ENCODE peak calls at places on chromosomes 4 and X, in seven cellular contexts. One of them, this sample, is unnamed.
A peak's percentile ranks its signal among the peaks of the same experiment; 100 is the strongest.

GRCh38 chrX:154376768-154377167 is 2.3 kb upstream of the EMD start:
- DNase-seq in sigmoid colon: peak; percentile 91
- DNase-seq in ovary: peak; percentile 66
- DNase-seq in suprapubic skin: no peak
- DNase-seq in upper lobe of left lung: no peak
- DNase-seq in transverse colon: no peak
- DNase-seq in A549: no peak
- DNase-seq in this sample: no peak

GRCh38 chr4:35125995-35126712 is 1118.2 kb downstream of the ARAP2 start:
- DNase-seq in transverse colon: no peak
- DNase-seq in upper lobe of left lung: no peak
- DNase-seq in sigmoid colon: no peak
- DNase-seq in A549: no peak
- DNase-seq in suprapubic skin: no peak
- DNase-seq in ovary: no peak
- DNase-seq in this sample: no peak

GRCh38 chr4:16443504-16444088 is 217.3 kb upstream of the TAPT1 start:
- DNase-seq in sigmoid colon: no peak
- DNase-seq in A549: peak; percentile 34
- DNase-seq in suprapubic skin: no peak
- DNase-seq in ovary: no peak
- DNase-seq in upper lobe of left lung: no peak
- DNase-seq in transverse colon: no peak
- DNase-seq in this sample: no peak

GRCh38 chr4:124940387-124940786 is 227.9 kb upstream of the ANKRD50 start:
- DNase-seq in transverse colon: no peak
- DNase-seq in suprapubic skin: no peak
- DNase-seq in upper lobe of left lung: no peak
- DNase-seq in ovary: no peak
- DNase-seq in sigmoid colon: no peak
- DNase-seq in A549: peak; percentile 42
- DNase-seq in this sample: peak; percentile 16

GRCh38 chr4:61462451-61463326 is 262.6 kb downstream of the ADGRL3 start:
- DNase-seq in upper lobe of left lung: no peak
- DNase-seq in A549: peak; percentile 61
- DNase-seq in suprapubic skin: no peak
- DNase-seq in transverse colon: no peak
- DNase-seq in sigmoid colon: no peak
- DNase-seq in ovary: no peak
- DNase-seq in this sample: no peak

GRCh38 chrX:85109235-85109634 is 105.6 kb downstream of the APOOL start:
- DNase-seq in sigmoid colon: no peak
- DNase-seq in upper lobe of left lung: no peak
- DNase-seq in A549: peak; percentile 66
- DNase-seq in suprapubic skin: no peak
- DNase-seq in ovary: no peak
- DNase-seq in transverse colon: no peak
- DNase-seq in this sample: no peak

GRCh38 chrX:152989292-152989658 is 4.6 kb downstream of the PNMA5 start:
- DNase-seq in transverse colon: no peak
- DNase-seq in A549: no peak
- DNase-seq in sigmoid colon: no peak
- DNase-seq in ovary: no peak
- DNase-seq in suprapubic skin: no peak
- DNase-seq in upper lobe of left lung: no peak
- DNase-seq in this sample: no peak

GRCh38 chr4:83582289-83582756 is 46.4 kb downstream of the GPAT3 start:
- DNase-seq in sigmoid colon: peak; percentile 68
- DNase-seq in A549: peak; percentile 59
- DNase-seq in ovary: peak; percentile 28
- DNase-seq in suprapubic skin: no peak
- DNase-seq in upper lobe of left lung: no peak
- DNase-seq in transverse colon: peak; percentile 83
- DNase-seq in this sample: peak; percentile 27

GRCh38 chr4:4388418-4388817 is 1.5 kb downstream of the NSG1 start:
- DNase-seq in upper lobe of left lung: no peak
- DNase-seq in sigmoid colon: no peak
- DNase-seq in suprapubic skin: no peak
- DNase-seq in A549: no peak
- DNase-seq in transverse colon: no peak
- DNase-seq in ovary: no peak
- DNase-seq in this sample: no peak

GRCh38 chr4:52889354-52889753 is 27.2 kb downstream of the RASL11B start:
- DNase-seq in A549: no peak
- DNase-seq in suprapubic skin: no peak
- DNase-seq in transverse colon: no peak
- DNase-seq in sigmoid colon: no peak
- DNase-seq in ovary: no peak
- DNase-seq in upper lobe of left lung: no peak
- DNase-seq in this sample: no peak

GRCh38 chr4:95265814-95266740 is 282.7 kb downstream of the UNC5C start:
- DNase-seq in transverse colon: no peak
- DNase-seq in A549: no peak
- DNase-seq in sigmoid colon: no peak
- DNase-seq in upper lobe of left lung: no peak
- DNase-seq in suprapubic skin: no peak
- DNase-seq in ovary: no peak
- DNase-seq in this sample: no peak

GRCh38 chrX:9134341-9134740 is 100.4 kb upstream of the FAM9B start:
- DNase-seq in sigmoid colon: no peak
- DNase-seq in transverse colon: no peak
- DNase-seq in A549: no peak
- DNase-seq in suprapubic skin: no peak
- DNase-seq in upper lobe of left lung: no peak
- DNase-seq in ovary: no peak
- DNase-seq in this sample: no peak

GRCh38 chrX:100411802-100412333 is 1.8 kb upstream of the PCDH19 start:
- DNase-seq in sigmoid colon: no peak
- DNase-seq in transverse colon: no peak
- DNase-seq in upper lobe of left lung: peak; percentile 29
- DNase-seq in suprapubic skin: no peak
- DNase-seq in ovary: no peak
- DNase-seq in A549: no peak
- DNase-seq in this sample: no peak

GRCh38 chr4:2812985-2813384 is 20.1 kb downstream of the SH3BP2 start:
- DNase-seq in upper lobe of left lung: peak; percentile 74
- DNase-seq in A549: no peak
- DNase-seq in suprapubic skin: no peak
- DNase-seq in sigmoid colon: no peak
- DNase-seq in ovary: no peak
- DNase-seq in transverse colon: no peak
- DNase-seq in this sample: no peak

GRCh38 chr4:149296084-149296483 is 519.6 kb downstream of the IQCM start:
- DNase-seq in A549: no peak
- DNase-seq in suprapubic skin: no peak
- DNase-seq in sigmoid colon: no peak
- DNase-seq in ovary: no peak
- DNase-seq in transverse colon: no peak
- DNase-seq in upper lobe of left lung: no peak
- DNase-seq in this sample: no peak
- TF ChIP-seq EP300 in A549: no peak
- TF ChIP-seq EP300 in suprapubic skin: no peak
- TF ChIP-seq EP300 in sigmoid colon: no peak
- TF ChIP-seq EP300 in ovary: no peak
- TF ChIP-seq EP300 in transverse colon: no peak
- TF ChIP-seq EP300 in upper lobe of left lung: no peak
- TF ChIP-seq EP300 in this sample: no peak

GRCh38 chr4:184684491-184685189 is 35.1 kb downstream of the PRIMPOL start:
- DNase-seq in transverse colon: no peak
- DNase-seq in suprapubic skin: no peak
- DNase-seq in A549: no peak
- DNase-seq in upper lobe of left lung: no peak
- DNase-seq in sigmoid colon: no peak
- DNase-seq in ovary: no peak
- DNase-seq in this sample: no peak
- TF ChIP-seq EP300 in transverse colon: no peak
- TF ChIP-seq EP300 in suprapubic skin: no peak
- TF ChIP-seq EP300 in A549: no peak
- TF ChIP-seq EP300 in upper lobe of left lung: no peak
- TF ChIP-seq EP300 in sigmoid colon: no peak
- TF ChIP-seq EP300 in ovary: no peak
- TF ChIP-seq EP300 in this sample: no peak

DNA sequence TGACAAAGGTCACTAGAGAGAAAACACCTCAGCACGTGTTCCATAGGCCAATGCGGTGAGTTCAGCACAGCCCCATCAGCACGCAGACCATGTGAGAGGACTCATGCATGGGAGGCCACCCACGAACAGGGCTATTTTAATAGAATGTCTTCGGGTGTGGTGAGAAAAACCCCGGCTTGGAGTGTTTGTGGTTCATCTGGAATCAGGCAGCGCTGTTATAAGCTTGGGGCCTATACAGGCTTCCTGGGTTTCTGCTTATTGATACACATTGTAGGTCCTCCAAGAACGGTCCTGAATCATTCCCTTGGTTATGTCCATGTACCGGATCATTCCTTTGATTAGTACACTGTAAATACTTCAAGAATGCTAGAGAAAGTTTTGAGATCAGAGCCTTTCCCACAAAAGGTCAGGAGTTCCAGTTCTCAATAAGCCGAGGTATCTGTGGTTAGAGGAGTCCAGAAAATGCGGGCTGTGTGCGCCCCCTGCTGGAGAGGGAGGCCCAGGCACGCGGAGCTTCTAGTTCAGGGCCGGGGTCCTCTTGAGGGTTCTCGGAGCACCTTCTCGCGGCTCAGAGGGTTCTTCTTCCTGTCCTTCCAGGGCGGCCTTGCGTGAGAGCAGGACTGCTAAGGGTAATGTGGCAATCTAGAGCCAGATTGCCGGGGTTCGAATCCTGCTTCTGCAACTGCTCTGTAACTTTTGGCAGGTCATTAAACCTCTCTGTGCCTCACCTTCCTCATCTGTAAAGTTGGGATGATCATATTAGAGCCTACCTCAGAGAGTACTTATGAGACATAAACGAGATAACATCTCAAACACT is 51.8 kb downstream of the TLR10 start:
- DNase-seq in upper lobe of left lung: peak; percentile 91
- DNase-seq in suprapubic skin: peak; percentile 90
- DNase-seq in transverse colon: peak; percentile 88
- DNase-seq in A549: peak; percentile 64
- DNase-seq in ovary: peak; percentile 82
- DNase-seq in sigmoid colon: peak; percentile 87
- DNase-seq in this sample: peak; percentile 78
- TF ChIP-seq EP300 in upper lobe of left lung: no peak
- TF ChIP-seq EP300 in suprapubic skin: no peak
- TF ChIP-seq EP300 in transverse colon: no peak
- TF ChIP-seq EP300 in A549: no peak
- TF ChIP-seq EP300 in ovary: no peak
- TF ChIP-seq EP300 in sigmoid colon: no peak
- TF ChIP-seq EP300 in this sample: no peak

GRCh38 chr4:108359936-108360681 is 191.4 kb upstream of the LEF1 start:
- DNase-seq in suprapubic skin: no peak
- DNase-seq in transverse colon: no peak
- DNase-seq in ovary: no peak
- DNase-seq in sigmoid colon: no peak
- DNase-seq in upper lobe of left lung: no peak
- DNase-seq in A549: no peak
- DNase-seq in this sample: no peak
- TF ChIP-seq EP300 in suprapubic skin: no peak
- TF ChIP-seq EP300 in transverse colon: no peak
- TF ChIP-seq EP300 in ovary: no peak
- TF ChIP-seq EP300 in sigmoid colon: no peak
- TF ChIP-seq EP300 in upper lobe of left lung: no peak
- TF ChIP-seq EP300 in A549: no peak
- TF ChIP-seq EP300 in this sample: no peak

GRCh38 chrX:14851526-14851925 is 21.3 kb downstream of the FANCB start:
- DNase-seq in ovary: no peak
- DNase-seq in A549: no peak
- DNase-seq in upper lobe of left lung: no peak
- DNase-seq in sigmoid colon: no peak
- DNase-seq in suprapubic skin: no peak
- DNase-seq in transverse colon: no peak
- DNase-seq in this sample: no peak
- TF ChIP-seq EP300 in ovary: no peak
- TF ChIP-seq EP300 in A549: no peak
- TF ChIP-seq EP300 in upper lobe of left lung: no peak
- TF ChIP-seq EP300 in sigmoid colon: no peak
- TF ChIP-seq EP300 in suprapubic skin: no peak
- TF ChIP-seq EP300 in transverse colon: no peak
- TF ChIP-seq EP300 in this sample: no peak

This sample was measured in tibial nerve.